ENCODE peak calls at places on chromosome 3, in four cellular contexts. B, D, S and X are unnamed samples.

GRCh38 chr3:150419076-150419868 is 11.2 kb downstream of the TSC22D2 start:
- DNase-seq in B (no peak), S (no peak), D (no peak), X (no peak)

GRCh38 chr3:155391583-155391982 is 98.1 kb upstream of the STRIT1 start:
- DNase-seq in D (no peak), S (no peak), B (no peak), X (no peak)

GRCh38 chr3:12002912-12003311 is 1.3 kb upstream of the SYN2 start:
- DNase-seq in S (no peak), D (no peak), B (no peak), X (no peak)

GRCh38 chr3:126053513-126053912 is 30.4 kb downstream of the SLC41A3 start:
- DNase-seq in B (peak), D (no peak), S (no peak), X (no peak)

GRCh38 chr3:193620650-193621049 is 27.6 kb downstream of the OPA1 start:
- DNase-seq in B (no peak), D (no peak), S (no peak), X (peak)

GRCh38 chr3:12750658-12751071 is 8.4 kb downstream of the TMEM40 start:
- DNase-seq in D (no peak), S (no peak), B (no peak), X (peak)

GRCh38 chr3:15040844-15041243 is 24.3 kb downstream of the MRPS25 start:
- DNase-seq in D (peak), S (no peak), B (no peak), X (no peak)

GRCh38 chr3:58466899-58467563 is 24.9 kb upstream of the KCTD6 start:
- DNase-seq in B (no peak), S (no peak), D (no peak), X (no peak)

GRCh38 chr3:23602895-23603443 is 202.8 kb upstream of the UBE2E1 start:
- DNase-seq in D (no peak), B (no peak), S (peak), X (no peak)

GRCh38 chr3:141250828-141251227 is 19.2 kb downstream of the PXYLP1 start:
- DNase-seq in D (no peak), S (no peak), B (no peak), X (no peak)

GRCh38 chr3:51942603-51943450 is 664 bp downstream of the PARP3 start:
- DNase-seq in B (peak), D (peak), S (no peak), X (peak)

GRCh38 chr3:126522363-126522788 is 1.6 kb upstream of the CHST13 start:
- DNase-seq in S (peak), B (peak), D (peak), X (peak)

GRCh38 chr3:27426926-27427325 is 57.3 kb downstream of the SLC4A7 start:
- DNase-seq in D (no peak), B (no peak), S (no peak), X (no peak)

GRCh38 chr3:72312339-72312738 is 527.4 kb upstream of the PROK2 start:
- DNase-seq in D (no peak), S (no peak), B (no peak), X (no peak)

GRCh38 chr3:152176241-152176640 is 92.5 kb upstream of the MBNL1 start:
- DNase-seq in B (no peak), D (no peak), S (no peak), X (no peak)

GRCh38 chr3:48247401-48247807 is 6.5 kb downstream of the ZNF589 start:
- DNase-seq in D (peak), B (no peak), S (no peak), X (peak)

GRCh38 chr3:195512798-195513345 is 30.3 kb downstream of the PPP1R2 start:
- DNase-seq in S (no peak), D (no peak), B (no peak), X (no peak)

GRCh38 chr3:53724566-53724965 is 121.7 kb downstream of the CHDH start:
- DNase-seq in B (no peak), D (no peak), S (no peak), X (no peak)

GRCh38 chr3:64224826-64225606 is at the start of gene PRICKLE2:
- DNase-seq in B (no peak), D (no peak), S (no peak), X (peak)

GRCh38 chr3:107988464-107989156 is 102.2 kb downstream of the CD47 start:
- DNase-seq in S (no peak), B (no peak), D (no peak), X (peak)

GRCh38 chr3:42035816-42036482 is 55.2 kb upstream of the TRAK1 start:
- DNase-seq in B (no peak), S (no peak), D (no peak), X (no peak)

GRCh38 chr3:9779721-9780450 is 10.1 kb upstream of the CAMK1 start:
- DNase-seq in S (no peak), B (no peak), D (no peak), X (no peak)

GRCh38 chr3:61560452-61561373 is 658 bp upstream of the PTPRG start:
- DNase-seq in D (no peak), S (peak), B (peak), X (peak)

GRCh38 chr3:139934557-139935070 is 371 bp upstream of the CLSTN2 start:
- DNase-seq in D (no peak), S (peak), B (no peak), X (no peak)

GRCh38 chr3:46477756-46478155 is 13.1 kb upstream of the LTF start:
- DNase-seq in B (no peak), S (no peak), D (no peak), X (no peak)

GRCh38 chr3:160374925-160375324 is 24.1 kb downstream of the IFT80 start:
- DNase-seq in S (no peak), D (no peak), B (no peak), X (no peak)

GRCh38 chr3:160370987-160371857 is 27.8 kb downstream of the IFT80 start:
- DNase-seq in D (no peak), B (no peak), S (no peak), X (no peak)

GRCh38 chr3:160374472-160374871 is 24.6 kb downstream of the IFT80 start:
- DNase-seq in S (no peak), D (no peak), B (no peak), X (no peak)

GRCh38 chr3:160372780-160373179 is 26.2 kb downstream of the IFT80 start:
- DNase-seq in D (no peak), B (no peak), S (no peak), X (no peak)

GRCh38 chr3:160373655-160374054 is 25.4 kb downstream of the IFT80 start:
- DNase-seq in B (no peak), D (no peak), S (no peak), X (no peak)
- TF ChIP-seq JUN in B (no peak), D (no peak), S (no peak), X (no peak)

GRCh38 chr3:105013657-105014056 is 353.1 kb upstream of the ALCAM start:
- DNase-seq in B (no peak), D (no peak), S (no peak), X (no peak)
- H2AFZ ChIP-seq in B (no peak), D (no peak), S (peak), X (no peak)

GRCh38 chr3:128052831-128053419 is 688 bp downstream of the SEC61A1 start:
- DNase-seq in B (peak), S (no peak), D (no peak), X (peak)
- TF ChIP-seq JUN in B (no peak), S (no peak), D (no peak), X (no peak)

GRCh38 chr3:79306939-79307590 is 460.7 kb downstream of the ROBO1 start:
- DNase-seq in S (no peak), D (no peak), B (no peak), X (no peak)
- H2AFZ ChIP-seq in S (no peak), D (no peak), B (no peak), X (no peak)

DNA sequence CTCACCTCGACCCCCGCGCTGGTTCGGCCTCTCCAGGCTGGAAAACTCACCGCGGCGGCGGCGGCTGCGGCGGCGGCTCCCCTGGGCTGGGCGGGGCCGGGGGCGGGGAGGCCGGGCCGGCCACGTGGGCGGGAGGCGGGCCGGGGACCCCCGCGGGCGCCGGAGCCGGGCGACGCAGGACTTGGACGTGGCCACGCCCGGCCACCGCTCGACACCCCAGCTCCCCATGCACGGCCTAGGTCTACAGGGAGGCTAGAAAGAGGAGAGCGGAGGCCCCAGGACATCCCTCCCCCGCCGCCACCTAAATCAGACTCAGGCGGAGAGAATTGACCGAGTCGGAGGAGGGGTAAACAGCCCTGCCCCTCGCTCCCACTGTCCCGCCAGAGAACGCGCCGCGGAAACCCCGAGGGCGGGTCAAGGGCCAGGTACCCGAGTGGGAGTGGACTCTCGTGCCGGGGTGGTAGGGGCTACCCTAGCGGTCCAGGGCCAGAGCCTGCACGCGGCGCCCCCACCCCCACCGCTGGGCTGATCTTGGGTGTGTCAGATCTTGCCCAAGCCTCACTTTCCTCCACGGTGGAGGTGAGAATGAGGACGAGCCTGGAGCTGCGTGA is 18.9 kb downstream of the SPATA12 start:
- DNase-seq in B (peak), D (peak), S (no peak), X (peak)
- TF ChIP-seq JUN in B (no peak), D (no peak), S (no peak), X (no peak)